ENCODE peak calls at places on chromosomes 7 and 10, in seven cellular contexts. D, Q, I, W, P, U and J are unnamed samples.
A peak's percentile ranks its signal among the peaks of the same experiment; 100 is the strongest.

GRCh38 chr10:71347587-71348395 is 28.7 kb downstream of the SLC29A3 start:
- DNase-seq in P (no peak), D (no peak), Q (no peak), I (peak; percentile 66), W (no peak), U (no peak), J (no peak)

GRCh38 chr10:124693801-124694416 is 50.3 kb downstream of the FAM53B start:
- DNase-seq in I (no peak), U (no peak), Q (no peak), P (no peak), W (no peak), D (no peak), J (no peak)

GRCh38 chr7:132030883-132031282 is 474.5 kb upstream of the PODXL start:
- DNase-seq in U (no peak), D (no peak), I (no peak), P (no peak), W (no peak), Q (no peak), J (no peak)

GRCh38 chr7:134460000-134460399 is 1.1 kb upstream of the AKR1B1 start:
- DNase-seq in P (no peak), U (no peak), D (peak; percentile 80), W (no peak), I (no peak), Q (no peak), J (no peak)

GRCh38 chr7:133512560-133512959 is 259.7 kb downstream of the EXOC4 start:
- DNase-seq in W (peak; percentile 84), Q (no peak), P (no peak), U (peak; percentile 62), D (peak; percentile 95), I (no peak), J (peak; percentile 76)

GRCh38 chr10:12631787-12632562 is 282.6 kb downstream of the CAMK1D start:
- DNase-seq in W (no peak), U (no peak), D (no peak), P (no peak), Q (no peak), I (peak; percentile 58), J (no peak)

GRCh38 chr7:27115161-27116018 is 12.9 kb upstream of the HOXA2 start:
- DNase-seq in U (peak; percentile 68), P (no peak), D (no peak), W (no peak), I (peak; percentile 80), Q (peak; percentile 57), J (no peak)

GRCh38 chr10:52312999-52313349 is 1.1 kb upstream of the DKK1 start:
- DNase-seq in Q (no peak), D (no peak), I (no peak), U (peak; percentile 8), P (no peak), W (no peak), J (no peak)

GRCh38 chr7:74499835-74500388 is 46.2 kb downstream of the GTF2IRD1 start:
- DNase-seq in U (no peak), W (no peak), D (no peak), Q (no peak), P (no peak), I (no peak), J (no peak)

GRCh38 chr10:92573091-92573797 is 649 bp downstream of the IDE start:
- DNase-seq in P (peak; percentile 39), Q (peak; percentile 45), W (no peak), D (peak; percentile 61), U (peak; percentile 59), I (peak; percentile 30), J (no peak)

GRCh38 chr7:131945313-131945831 is 388.9 kb upstream of the PODXL start:
- DNase-seq in W (peak; percentile 12), P (peak; percentile 83), Q (peak; percentile 17), I (peak; percentile 64), U (peak; percentile 34), D (peak; percentile 34), J (no peak)

GRCh38 chr10:13536674-13537366 is 8.0 kb upstream of the BEND7 start:
- DNase-seq in U (peak; percentile 17), I (peak; percentile 68), P (peak; percentile 68), W (peak; percentile 40), D (peak; percentile 41), Q (peak; percentile 23), J (no peak)

GRCh38 chr7:78326189-78326588 is 527.6 kb downstream of the PHTF2 start:
- DNase-seq in D (peak; percentile 36), P (no peak), Q (peak; percentile 12), W (peak; percentile 5), I (no peak), U (peak; percentile 4), J (no peak)

GRCh38 chr10:130105724-130106123 is 4.9 kb downstream of the C10orf143 start:
- DNase-seq in W (no peak), Q (no peak), I (no peak), D (no peak), P (no peak), U (no peak), J (no peak)

GRCh38 chr7:158796667-158797066 is 32.6 kb downstream of the ESYT2 start:
- DNase-seq in W (no peak), D (no peak), Q (no peak), P (no peak), I (no peak), U (no peak), J (no peak)

GRCh38 chr10:98349508-98349922 is 65.5 kb downstream of the PYROXD2 start:
- DNase-seq in U (peak; percentile 100), D (peak; percentile 100), W (peak; percentile 97), Q (peak; percentile 100), I (peak; percentile 39), P (no peak), J (peak; percentile 100)

GRCh38 chr10:118664321-118664720 is 68.9 kb upstream of the PRLHR start:
- DNase-seq in I (no peak), U (no peak), P (no peak), Q (no peak), D (no peak), W (no peak), J (no peak)

GRCh38 chr10:118662228-118663035 is 67.0 kb upstream of the PRLHR start:
- DNase-seq in I (peak; percentile 47), W (no peak), P (no peak), U (no peak), Q (no peak), D (no peak), J (peak; percentile 3)

GRCh38 chr10:118663176-118663575 is 67.7 kb upstream of the PRLHR start:
- DNase-seq in U (no peak), I (no peak), Q (no peak), W (no peak), D (no peak), P (no peak), J (no peak)

DNA sequence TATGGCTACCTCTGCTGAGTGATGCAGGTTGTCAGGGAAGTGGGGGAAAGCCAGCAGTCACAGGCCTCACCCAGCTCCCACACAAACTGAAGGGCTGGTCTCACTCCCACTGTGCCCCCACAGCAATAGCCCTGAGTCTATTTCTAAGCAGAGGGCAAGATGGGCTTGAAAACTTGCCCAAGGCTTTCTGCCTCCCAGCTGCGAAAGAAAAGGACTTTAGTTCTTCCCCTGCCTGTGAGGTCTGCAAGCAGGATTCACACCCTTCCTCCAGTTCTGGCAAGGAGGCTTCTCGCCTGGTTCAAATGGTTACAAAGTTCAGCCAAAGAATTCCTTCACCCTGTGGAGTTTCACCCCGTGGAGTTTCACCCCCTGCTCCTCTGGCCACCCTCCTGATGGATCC is 63.3 kb upstream of the PRLHR start:
- DNase-seq in D (no peak), U (no peak), P (no peak), W (no peak), I (no peak), Q (no peak), J (no peak)
- H3K4me3 ChIP-seq in D (no peak overlapping the region), U (no peak overlapping the region), P (no peak overlapping the region), W (no peak overlapping the region), I (no peak overlapping the region), Q (no peak overlapping the region), J (no peak overlapping the region)

DNA sequence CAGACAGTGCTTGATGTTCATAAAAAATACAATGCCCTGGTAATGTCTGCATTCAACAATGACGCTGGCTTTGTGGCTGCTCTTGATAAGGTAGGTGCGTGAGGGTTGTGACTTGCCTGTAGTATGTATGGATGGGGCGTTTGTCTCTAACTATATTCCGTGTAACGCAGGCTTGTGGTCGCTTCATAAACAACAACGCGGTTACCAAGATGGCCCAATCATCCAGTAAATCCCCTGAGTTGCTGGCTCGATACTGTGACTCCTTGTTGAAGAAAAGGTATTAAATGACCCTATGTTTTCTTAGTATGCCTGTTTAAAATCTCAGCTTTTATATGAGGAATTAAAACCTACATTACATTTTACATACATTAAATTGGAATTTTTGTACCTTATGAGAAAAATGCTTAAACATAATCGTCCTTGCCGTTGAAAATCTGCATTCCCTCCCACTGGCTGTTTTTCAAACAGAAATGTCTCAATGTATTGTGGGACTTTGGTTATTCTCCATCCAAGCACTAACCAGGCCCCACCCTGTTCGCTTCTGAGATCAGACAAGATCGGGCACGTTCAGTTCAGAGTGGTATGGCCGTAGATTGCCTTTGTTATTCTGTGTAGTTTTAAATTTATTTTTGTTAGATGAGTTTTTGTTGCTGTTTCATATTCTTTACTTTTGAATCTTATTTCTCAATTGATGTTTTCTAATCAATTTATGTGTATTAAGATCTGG is 85.3 kb downstream of the CUL1 start:
- DNase-seq in U (peak; percentile 7), P (no peak), D (no peak), Q (no peak), W (no peak), I (no peak), J (no peak)
- H3K4me3 ChIP-seq in U (no peak overlapping the region), P (no peak overlapping the region), D (no peak overlapping the region), Q (no peak overlapping the region), W (no peak overlapping the region), I (no peak overlapping the region), J (no peak overlapping the region)

DNA sequence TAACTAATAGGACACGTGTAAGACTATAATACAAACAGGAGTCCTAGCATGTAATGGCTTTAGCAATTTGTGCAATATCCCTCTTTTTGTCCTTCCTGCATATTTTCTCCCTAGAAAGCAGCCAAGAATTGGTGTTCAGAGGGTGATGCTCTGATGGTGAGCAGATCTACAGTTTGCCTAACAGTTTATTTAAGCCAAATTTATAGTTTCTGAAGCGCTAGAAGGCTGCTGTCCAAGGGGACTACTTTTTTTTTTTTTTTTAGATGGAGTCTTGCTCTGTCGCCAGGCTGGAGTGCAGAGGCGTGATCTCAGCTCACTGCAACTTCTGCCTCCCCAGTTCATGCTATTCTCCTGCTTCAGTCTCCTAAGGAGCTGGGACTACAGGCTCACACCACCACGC is 18.9 kb upstream of the FAS start:
- DNase-seq in U (peak; percentile 85), I (no peak), Q (no peak), W (no peak), P (no peak), D (no peak), J (no peak)
- H3K4me3 ChIP-seq in U (no peak overlapping the region), I (no peak overlapping the region), Q (no peak overlapping the region), W (no peak overlapping the region), P (no peak overlapping the region), D (no peak overlapping the region), J (no peak overlapping the region)

GRCh38 chr10:43591303-43591904 is 14.8 kb upstream of the ZNF485 start:
- DNase-seq in I (no peak), U (no peak), Q (no peak), W (no peak), D (no peak), P (no peak), J (no peak)

GRCh38 chr10:43596546-43596945 is 9.7 kb upstream of the ZNF485 start:
- DNase-seq in W (no peak), I (no peak), D (peak; percentile 12), P (no peak), U (no peak), Q (no peak), J (no peak)

GRCh38 chr10:43598447-43598846 is 7.8 kb upstream of the ZNF485 start:
- DNase-seq in P (no peak), W (peak; percentile 56), D (peak; percentile 68), I (no peak), U (peak; percentile 29), Q (peak; percentile 59), J (no peak)

GRCh38 chr10:43595739-43596298 is 10.4 kb upstream of the ZNF485 start:
- DNase-seq in D (no peak), P (no peak), U (no peak), Q (no peak), I (no peak), W (no peak), J (no peak)

GRCh38 chr10:43594944-43595589 is 11.2 kb upstream of the ZNF485 start:
- DNase-seq in D (peak; percentile 63), U (peak; percentile 49), P (no peak), W (peak; percentile 62), I (peak; percentile 30), Q (peak; percentile 26), J (no peak)
- H3K4me3 ChIP-seq in D (no peak overlapping the region), U (peak overlapping the region; percentile 35), P (no peak overlapping the region), W (peak overlapping the region; percentile 9), I (no peak overlapping the region), Q (peak overlapping the region; percentile 7), J (no peak overlapping the region)